ENCODE peak calls at places on chromosome 11, in six cellular contexts. N, Q, E, T, K and A are unnamed samples. For H3K4me1, the result is how much of the 10 kb centered on the place peaks cover.

GRCh38 chr11:116311141-116311540 is 461.6 kb downstream of the BUD13 start:
- DNase-seq in N (no peak), Q (no peak), E (no peak), T (no peak), K (no peak), A (no peak)

GRCh38 chr11:95175969-95176368 is 55.0 kb downstream of the SESN3 start:
- DNase-seq in N (no peak), Q (no peak), E (no peak), T (no peak), K (no peak), A (no peak)

GRCh38 chr11:116960916-116961315 is 123.5 kb upstream of the APOA1 start:
- DNase-seq in N (no peak), Q (no peak), E (no peak), T (no peak), K (no peak), A (no peak)

GRCh38 chr11:96090711-96091110 is 166.8 kb upstream of the MTMR2 start:
- DNase-seq in N (no peak), Q (no peak), E (no peak), T (no peak), K (no peak), A (no peak)

GRCh38 chr11:128171496-128171895 is 415.9 kb downstream of the ETS1 start:
- DNase-seq in N (no peak), Q (no peak), E (no peak), T (no peak), K (no peak), A (no peak)

GRCh38 chr11:2929511-2929879 is 275 bp upstream of the PHLDA2 start:
- DNase-seq in N (peak), Q (no peak), E (peak), T (no peak), K (no peak), A (no peak)

GRCh38 chr11:134756811-134757540 is 344.9 kb upstream of the B3GAT1 start:
- DNase-seq in N (no peak), Q (no peak), E (no peak), T (no peak), K (no peak), A (no peak)

GRCh38 chr11:114154271-114155047 is 94.9 kb downstream of the ZBTB16 start:
- DNase-seq in N (no peak), Q (no peak), E (no peak), T (no peak), K (no peak), A (no peak)

GRCh38 chr11:7584910-7585309 is 71.1 kb downstream of the PPFIBP2 start:
- DNase-seq in N (no peak), Q (no peak), E (no peak), T (no peak), K (no peak), A (no peak)

GRCh38 chr11:11171285-11171684 is 181.8 kb downstream of the CSNK2A3 start:
- DNase-seq in N (no peak), Q (no peak), E (no peak), T (no peak), K (no peak), A (no peak)

GRCh38 chr11:113184498-113184897 is 129.9 kb upstream of the TTC12 start:
- DNase-seq in N (no peak), Q (no peak), E (no peak), T (no peak), K (no peak), A (no peak)

GRCh38 chr11:45089251-45089650 is 57.2 kb upstream of the PRDM11 start:
- DNase-seq in N (no peak), Q (no peak), E (peak), T (no peak), K (peak), A (no peak)

GRCh38 chr11:113618360-113618759 is 87.7 kb downstream of the TMPRSS5 start:
- DNase-seq in N (no peak), Q (no peak), E (no peak), T (no peak), K (no peak), A (no peak)

GRCh38 chr11:84383571-84383970 is 1097.4 kb upstream of the CCDC90B start:
- DNase-seq in N (no peak), Q (no peak), E (no peak), T (no peak), K (no peak), A (no peak)

GRCh38 chr11:44878696-44879095 is 72.0 kb downstream of the TP53I11 start:
- DNase-seq in N (no peak), Q (no peak), E (no peak), T (no peak), K (no peak), A (no peak)

GRCh38 chr11:7637447-7638157 is 35.7 kb downstream of the CYB5R2 start:
- DNase-seq in N (no peak), Q (no peak), E (no peak), T (no peak), K (no peak), A (no peak)

GRCh38 chr11:67284811-67285540 is 4.1 kb upstream of the ANKRD13D start:
- DNase-seq in N (peak), Q (no peak), E (peak), T (no peak), K (peak), A (no peak)

GRCh38 chr11:3021125-3021524 is 29.0 kb upstream of the NAP1L4 start:
- DNase-seq in N (no peak), Q (no peak), E (no peak), T (peak), K (no peak), A (peak)

GRCh38 chr11:123560001-123560400 is 94.4 kb downstream of the SCN3B start:
- DNase-seq in N (peak), Q (no peak), E (peak), T (peak), K (peak), A (no peak)

GRCh38 chr11:4061700-4062099 is 32.9 kb upstream of the RRM1 start:
- DNase-seq in N (no peak), Q (no peak), E (no peak), T (no peak), K (no peak), A (no peak)

GRCh38 chr11:108606495-108607160 is 13.1 kb upstream of the EXPH5 start:
- DNase-seq in N (no peak), Q (no peak), E (no peak), T (no peak), K (no peak), A (no peak)

GRCh38 chr11:62169935-62170334 is 20.1 kb upstream of the SCGB1D1 start:
- DNase-seq in N (no peak), Q (no peak), E (no peak), T (no peak), K (no peak), A (no peak)

GRCh38 chr11:77387701-77388100 is 86.2 kb downstream of the PAK1 start:
- DNase-seq in N (no peak), Q (no peak), E (no peak), T (no peak), K (no peak), A (no peak)

GRCh38 chr11:2790581-2790925 is 90.8 kb upstream of the KCNQ1OT1 start:
- DNase-seq in N (peak), Q (no peak), E (no peak), T (no peak), K (peak), A (no peak)

GRCh38 chr11:46335858-46336600 is 11.2 kb upstream of the DGKZ start:
- DNase-seq in N (no peak), Q (no peak), E (no peak), T (no peak), K (no peak), A (no peak)

GRCh38 chr11:78786086-78786485 is 211.4 kb upstream of the NARS2 start:
- DNase-seq in N (no peak), Q (no peak), E (no peak), T (no peak), K (no peak), A (no peak)

GRCh38 chr11:59574467-59574866 is 41.1 kb downstream of the OSBP start:
- DNase-seq in N (no peak), Q (no peak), E (no peak), T (no peak), K (no peak), A (no peak)

GRCh38 chr11:71086687-71087258 is 165.6 kb downstream of the SHANK2 start:
- DNase-seq in N (no peak), Q (no peak), E (no peak), T (peak), K (no peak), A (no peak)

GRCh38 chr11:1508491-1508891 is 21.9 kb upstream of the MOB2 start:
- DNase-seq in N (no peak), Q (no peak), E (no peak), T (no peak), K (peak), A (no peak)
- H3K4me1 ChIP-seq in N (under half), Q (under half), E (under half), T (under half), K (half or more), A (under half)

GRCh38 chr11:121254756-121255155 is 37.8 kb upstream of the SC5D start:
- DNase-seq in N (no peak), Q (no peak), E (no peak), T (no peak), K (no peak), A (no peak)
- H3K4me1 ChIP-seq in N (under half), Q (under half), E (under half), T (under half), K (under half), A (under half)

GRCh38 chr11:73333626-73334199 is 25.6 kb downstream of the ARHGEF17 start:
- DNase-seq in N (no peak), Q (no peak), E (no peak), T (no peak), K (no peak), A (no peak)
- H3K4me1 ChIP-seq in N (half or more), Q (under half), E (half or more), T (under half), K (half or more), A (under half)

GRCh38 chr11:129249923-129250322 is 57.8 kb upstream of the ARHGAP32 start:
- DNase-seq in N (no peak), Q (no peak), E (no peak), T (no peak), K (no peak), A (no peak)
- H3K4me1 ChIP-seq in N (under half), Q (under half), E (under half), T (under half), K (under half), A (under half)